ENCODE peak calls at places on chromosome 7, in eight cellular contexts. N is substantia nigra, L is T-cell, M is neural crest cell, T is activated T-helper 1 cell treated with Interleukin-2 at 50 U/mL for 16 hours, R is RKO, B is MCF 10A, V is GM10248. C is an unnamed sample.

GRCh38 chr7:33854951-33855350 is 50.4 kb upstream of the BMPER start:
- DNase-seq in N (no peak), L (no peak), M (no peak), T (no peak), R (no peak), B (no peak), V (no peak), C (no peak)

GRCh38 chr7:132154695-132155471 is 421.4 kb downstream of the PLXNA4 start:
- DNase-seq in N (no peak), L (no peak), M (no peak), T (no peak), R (no peak), B (no peak), V (no peak), C (no peak)

GRCh38 chr7:55774327-55775050 is 88.1 kb downstream of the SEPTIN14 start:
- DNase-seq in N (peak), L (no peak), M (no peak), T (no peak), R (no peak), B (peak), V (no peak), C (peak)

GRCh38 chr7:42232275-42232674 is 4.7 kb downstream of the GLI3 start:
- DNase-seq in N (no peak), L (no peak), M (peak), T (no peak), R (no peak), B (peak), V (no peak), C (no peak)

GRCh38 chr7:50852901-50853300 is 70.2 kb upstream of the GRB10 start:
- DNase-seq in N (no peak), L (no peak), M (no peak), T (no peak), R (no peak), B (no peak), V (no peak), C (no peak)

GRCh38 chr7:102323914-102324195 is 32.4 kb downstream of the SPDYE6 start:
- DNase-seq in N (no peak), L (no peak), M (no peak), T (no peak), R (no peak), B (no peak), V (no peak), C (no peak)

GRCh38 chr7:103149808-103150180 is 895 bp upstream of the NAPEPLD start:
- DNase-seq in N (no peak), L (no peak), M (no peak), T (no peak), R (no peak), B (no peak), V (no peak), C (no peak)

GRCh38 chr7:24601600-24601999 is 28.3 kb downstream of the PALS2 start:
- DNase-seq in N (no peak), L (no peak), M (no peak), T (no peak), R (no peak), B (peak), V (no peak), C (no peak)

GRCh38 chr7:141071855-141072547 is 1.9 kb upstream of the TMEM178B start:
- DNase-seq in N (peak), L (no peak), M (peak), T (no peak), R (no peak), B (no peak), V (no peak), C (no peak)

GRCh38 chr7:42987648-42988214 is 55.6 kb downstream of the MRPL32 start:
- DNase-seq in N (no peak), L (no peak), M (no peak), T (no peak), R (no peak), B (no peak), V (no peak), C (no peak)

GRCh38 chr7:112997831-112998230 is 88.8 kb downstream of the GPR85 start:
- DNase-seq in N (no peak), L (no peak), M (no peak), T (no peak), R (no peak), B (no peak), V (no peak), C (no peak)

GRCh38 chr7:162583-163297 is 29.6 kb upstream of the FAM20C start:
- DNase-seq in N (no peak), L (no peak), M (no peak), T (no peak), R (no peak), B (no peak), V (no peak), C (no peak)

GRCh38 chr7:7681191-7681935 is 37.0 kb downstream of the RPA3 start:
- DNase-seq in N (no peak), L (peak), M (no peak), T (no peak), R (peak), B (peak), V (peak), C (no peak)